ENCODE peak calls at places on chromosomes 16 and 17, in six cellular contexts. One of them, this sample, is unnamed.
A peak's percentile ranks its signal among the peaks of the same experiment; 100 is the strongest.

GRCh38 chr17:1120596-1121441 is 59.0 kb downstream of the ABR start:
- DNase-seq in tibial artery: no peak
- DNase-seq in ELR: no peak
- DNase-seq in colonic mucosa: no peak
- DNase-seq in AG04450: no peak
- DNase-seq in GM23248: no peak
- DNase-seq in this sample: no peak

GRCh38 chr17:17613708-17614114 is 22.2 kb upstream of the PEMT start:
- DNase-seq in tibial artery: peak; percentile 56
- DNase-seq in ELR: peak; percentile 77
- DNase-seq in colonic mucosa: peak; percentile 53
- DNase-seq in AG04450: peak; percentile 46
- DNase-seq in GM23248: peak; percentile 81
- DNase-seq in this sample: peak; percentile 27

GRCh38 chr16:83137326-83137770 is 510.6 kb downstream of the CDH13 start:
- DNase-seq in tibial artery: no peak
- DNase-seq in ELR: peak; percentile 83
- DNase-seq in colonic mucosa: peak; percentile 27
- DNase-seq in AG04450: peak; percentile 38
- DNase-seq in GM23248: peak; percentile 79
- DNase-seq in this sample: peak; percentile 32

GRCh38 chr17:56985371-56986162 is 7.6 kb downstream of the SCPEP1 start:
- DNase-seq in tibial artery: no peak
- DNase-seq in ELR: no peak
- DNase-seq in colonic mucosa: no peak
- DNase-seq in AG04450: no peak
- DNase-seq in GM23248: no peak
- DNase-seq in this sample: no peak

GRCh38 chr17:59355695-59356323 is 24.4 kb downstream of the YPEL2 start:
- DNase-seq in tibial artery: no peak
- DNase-seq in ELR: no peak
- DNase-seq in colonic mucosa: no peak
- DNase-seq in AG04450: no peak
- DNase-seq in GM23248: no peak
- DNase-seq in this sample: no peak

GRCh38 chr16:57873218-57873617 is 70.9 kb upstream of the KIFC3 start:
- DNase-seq in tibial artery: no peak
- DNase-seq in ELR: no peak
- DNase-seq in colonic mucosa: no peak
- DNase-seq in AG04450: no peak
- DNase-seq in GM23248: no peak
- DNase-seq in this sample: no peak

GRCh38 chr17:1208966-1209365 is 29.2 kb upstream of the ABR start:
- DNase-seq in tibial artery: no peak
- DNase-seq in ELR: no peak
- DNase-seq in colonic mucosa: peak; percentile 50
- DNase-seq in AG04450: no peak
- DNase-seq in GM23248: no peak
- DNase-seq in this sample: no peak

GRCh38 chr16:73054732-73055481 is 7.0 kb upstream of the ZFHX3 start:
- DNase-seq in tibial artery: no peak
- DNase-seq in ELR: peak; percentile 44
- DNase-seq in colonic mucosa: no peak
- DNase-seq in AG04450: no peak
- DNase-seq in GM23248: peak; percentile 58
- DNase-seq in this sample: no peak

GRCh38 chr17:1725642-1726511 is 1.4 kb downstream of the WDR81 start:
- DNase-seq in tibial artery: no peak
- DNase-seq in ELR: no peak
- DNase-seq in colonic mucosa: no peak
- DNase-seq in AG04450: no peak
- DNase-seq in GM23248: no peak
- DNase-seq in this sample: no peak

GRCh38 chr16:53960954-53961616 is 257.1 kb downstream of the FTO start:
- DNase-seq in tibial artery: no peak
- DNase-seq in ELR: no peak
- DNase-seq in colonic mucosa: no peak
- DNase-seq in AG04450: no peak
- DNase-seq in GM23248: no peak
- DNase-seq in this sample: no peak

GRCh38 chr17:17361543-17362511 is 58.7 kb downstream of the NT5M start:
- DNase-seq in tibial artery: no peak
- DNase-seq in ELR: no peak
- DNase-seq in colonic mucosa: no peak
- DNase-seq in AG04450: no peak
- DNase-seq in GM23248: peak; percentile 61
- DNase-seq in this sample: no peak

GRCh38 chr16:22924492-22924891 is 110.5 kb downstream of the HS3ST2 start:
- DNase-seq in tibial artery: no peak
- DNase-seq in ELR: no peak
- DNase-seq in colonic mucosa: no peak
- DNase-seq in AG04450: no peak
- DNase-seq in GM23248: no peak
- DNase-seq in this sample: no peak

GRCh38 chr17:80833952-80834895 is 157.4 kb upstream of the CHMP6 start:
- DNase-seq in tibial artery: no peak
- DNase-seq in ELR: peak; percentile 85
- DNase-seq in colonic mucosa: no peak
- DNase-seq in AG04450: no peak
- DNase-seq in GM23248: peak; percentile 97
- DNase-seq in this sample: peak; percentile 65

GRCh38 chr16:51592013-51592501 is 441.0 kb upstream of the SALL1 start:
- DNase-seq in tibial artery: no peak
- DNase-seq in ELR: no peak
- DNase-seq in colonic mucosa: no peak
- DNase-seq in AG04450: no peak
- DNase-seq in GM23248: no peak
- DNase-seq in this sample: no peak

GRCh38 chr17:76726766-76727718 is at the start of gene METTL23:
- DNase-seq in tibial artery: peak; percentile 83
- DNase-seq in ELR: peak; percentile 92
- DNase-seq in colonic mucosa: peak; percentile 87
- DNase-seq in AG04450: no peak
- DNase-seq in GM23248: peak; percentile 88
- DNase-seq in this sample: peak; percentile 89